ENCODE peak calls at places on chromosome 1, in six cellular contexts. V, P, K, B, C and M are unnamed samples.

GRCh38 chr1:53862507-53862906 is 24.4 kb upstream of the NDC1 start:
- DNase-seq in V (no peak), P (no peak), K (no peak), B (no peak), C (no peak), M (no peak)

GRCh38 chr1:171756856-171757255 is 15.0 kb upstream of the VAMP4 start:
- DNase-seq in V (no peak), P (no peak), K (no peak), B (no peak), C (no peak), M (no peak)

GRCh38 chr1:204188959-204189639 is 7.2 kb downstream of the KISS1 start:
- DNase-seq in V (no peak), P (no peak), K (no peak), B (peak; percentile 51), C (no peak), M (no peak)

GRCh38 chr1:84892657-84893618 is at the start of gene LPAR3:
- DNase-seq in V (no peak), P (no peak), K (peak; percentile 33), B (no peak), C (no peak), M (no peak)

GRCh38 chr1:80155371-80155770 is 1148.8 kb upstream of the ADGRL4 start:
- DNase-seq in V (no peak), P (no peak), K (no peak), B (no peak), C (no peak), M (no peak)

GRCh38 chr1:67019600-67020136 is 34.3 kb downstream of the SLC35D1 start:
- DNase-seq in V (no peak), P (no peak), K (no peak), B (peak; percentile 93), C (no peak), M (no peak)

GRCh38 chr1:212490276-212490675 is 57.6 kb downstream of the NENF start:
- DNase-seq in V (no peak), P (no peak), K (peak; percentile 67), B (no peak), C (no peak), M (no peak)

GRCh38 chr1:2104621-2105427 is 54.6 kb downstream of the PRKCZ start:
- DNase-seq in V (no peak), P (no peak), K (peak; percentile 79), B (no peak), C (no peak), M (peak; percentile 73)